ENCODE peak calls at places on chromosomes 12 and 14, in eight cellular contexts. N, V, Q, W, K, U, I and T are unnamed samples.

GRCh38 chr12:96146747-96147146 is 47.4 kb upstream of the ELK3 start:
- DNase-seq in W (no peak), N (no peak), K (peak), Q (no peak), I (no peak), V (no peak), U (no peak), T (no peak)

GRCh38 chr12:124332068-124332672 is 37.3 kb downstream of the RFLNA start:
- DNase-seq in N (no peak), V (peak), U (no peak), I (no peak), Q (no peak), W (no peak), K (no peak), T (no peak)

GRCh38 chr14:38592764-38593442 is 337.0 kb upstream of the CLEC14A start:
- DNase-seq in W (no peak), Q (no peak), K (no peak), N (no peak), V (no peak), U (no peak), I (no peak), T (no peak)

GRCh38 chr12:49548822-49549648 is 10.2 kb downstream of the KCNH3 start:
- DNase-seq in V (no peak), N (no peak), I (no peak), Q (no peak), K (peak), U (no peak), W (no peak), T (peak)

GRCh38 chr14:104551851-104552737 is 27.5 kb upstream of the C14orf180 start:
- DNase-seq in V (no peak), Q (no peak), K (no peak), N (no peak), U (no peak), I (no peak), W (no peak), T (no peak)

GRCh38 chr14:77580477-77580876 is 36.0 kb downstream of the SPTLC2 start:
- DNase-seq in U (no peak), K (no peak), Q (no peak), N (no peak), V (no peak), I (no peak), W (no peak), T (no peak)

GRCh38 chr12:77847665-77848431 is 17.2 kb downstream of the NAV3 start:
- DNase-seq in K (no peak), N (no peak), U (no peak), Q (no peak), I (no peak), W (peak), V (no peak), T (no peak)

GRCh38 chr14:96851694-96852381 is 54.7 kb downstream of the VRK1 start:
- DNase-seq in W (no peak), I (no peak), U (no peak), Q (no peak), K (no peak), V (no peak), N (no peak), T (no peak)